ENCODE peak calls at places on chromosomes 12 and 14, in four cellular contexts. One of them, this sample, is unnamed.

GRCh38 chr12:103956515-103957027 is 9.1 kb upstream of the TDG start:
- DNase-seq in uterus: no peak
- DNase-seq in A549: no peak
- DNase-seq in GM06990: no peak
- DNase-seq in this sample: no peak

GRCh38 chr12:53973093-53974042 is at the start of gene HOXC11:
- DNase-seq in uterus: no peak
- DNase-seq in A549: no peak
- DNase-seq in GM06990: no peak
- DNase-seq in this sample: no peak

GRCh38 chr12:108461071-108461670 is 53.9 kb upstream of the FICD start:
- DNase-seq in uterus: no peak
- DNase-seq in A549: no peak
- DNase-seq in GM06990: no peak
- DNase-seq in this sample: no peak

GRCh38 chr14:91177073-91177796 is 63.4 kb downstream of the DGLUCY start:
- DNase-seq in uterus: peak; percentile 46
- DNase-seq in A549: peak; percentile 66
- DNase-seq in GM06990: no peak
- DNase-seq in this sample: peak; percentile 35

GRCh38 chr12:77947326-77947725 is 116.6 kb downstream of the NAV3 start:
- DNase-seq in uterus: no peak
- DNase-seq in A549: no peak
- DNase-seq in GM06990: no peak
- DNase-seq in this sample: no peak

GRCh38 chr12:27013606-27014084 is 539 bp downstream of the TM7SF3 start:
- DNase-seq in uterus: no peak
- DNase-seq in A549: peak; percentile 27
- DNase-seq in GM06990: no peak
- DNase-seq in this sample: no peak

GRCh38 chr14:32711103-32711680 is 227.5 kb upstream of the NPAS3 start:
- DNase-seq in uterus: no peak
- DNase-seq in A549: peak; percentile 26
- DNase-seq in GM06990: no peak
- DNase-seq in this sample: peak; percentile 18

GRCh38 chr12:58920102-58920955 is at the start of gene LRIG3:
- DNase-seq in uterus: peak; percentile 93
- DNase-seq in A549: peak; percentile 85
- DNase-seq in GM06990: peak; percentile 66
- DNase-seq in this sample: no peak

GRCh38 chr12:14664434-14665023 is 31.9 kb downstream of the GUCY2C start:
- DNase-seq in uterus: no peak
- DNase-seq in A549: peak; percentile 8
- DNase-seq in GM06990: no peak
- DNase-seq in this sample: no peak

GRCh38 chr12:56086096-56086495 is 6.1 kb downstream of the ERBB3 start:
- DNase-seq in uterus: no peak
- DNase-seq in A549: no peak
- DNase-seq in GM06990: no peak
- DNase-seq in this sample: no peak

GRCh38 chr12:1665366-1665765 is 25.5 kb upstream of the ADIPOR2 start:
- DNase-seq in uterus: no peak
- DNase-seq in A549: no peak
- DNase-seq in GM06990: no peak
- DNase-seq in this sample: no peak

GRCh38 chr12:126051611-126052107 is 986.4 kb downstream of the AACS start:
- DNase-seq in uterus: no peak
- DNase-seq in A549: no peak
- DNase-seq in GM06990: no peak
- DNase-seq in this sample: no peak

GRCh38 chr14:35747379-35747778 is 61.7 kb downstream of the RALGAPA1 start:
- DNase-seq in uterus: no peak
- DNase-seq in A549: no peak
- DNase-seq in GM06990: no peak
- DNase-seq in this sample: no peak

GRCh38 chr14:88746042-88746441 is 46.7 kb downstream of the EML5 start:
- DNase-seq in uterus: no peak
- DNase-seq in A549: no peak
- DNase-seq in GM06990: no peak
- DNase-seq in this sample: no peak

GRCh38 chr12:65500121-65500846 is 221.8 kb downstream of the MSRB3 start:
- DNase-seq in uterus: no peak
- DNase-seq in A549: no peak
- DNase-seq in GM06990: no peak
- DNase-seq in this sample: no peak

GRCh38 chr14:69997849-69998248 is 118.6 kb downstream of the SMOC1 start:
- DNase-seq in uterus: no peak
- DNase-seq in A549: peak; percentile 40
- DNase-seq in GM06990: no peak
- DNase-seq in this sample: no peak

GRCh38 chr14:53850714-53851296 is 105.8 kb downstream of the BMP4 start:
- DNase-seq in uterus: no peak
- DNase-seq in A549: peak; percentile 28
- DNase-seq in GM06990: no peak
- DNase-seq in this sample: no peak

GRCh38 chr12:76890407-76891143 is 11.8 kb upstream of the CSRP2 start:
- DNase-seq in uterus: no peak
- DNase-seq in A549: no peak
- DNase-seq in GM06990: no peak
- DNase-seq in this sample: no peak

GRCh38 chr14:45085004-45085403 is 1.1 kb downstream of the PRPF39 start:
- DNase-seq in uterus: no peak
- DNase-seq in A549: no peak
- DNase-seq in GM06990: no peak
- DNase-seq in this sample: no peak

DNA sequence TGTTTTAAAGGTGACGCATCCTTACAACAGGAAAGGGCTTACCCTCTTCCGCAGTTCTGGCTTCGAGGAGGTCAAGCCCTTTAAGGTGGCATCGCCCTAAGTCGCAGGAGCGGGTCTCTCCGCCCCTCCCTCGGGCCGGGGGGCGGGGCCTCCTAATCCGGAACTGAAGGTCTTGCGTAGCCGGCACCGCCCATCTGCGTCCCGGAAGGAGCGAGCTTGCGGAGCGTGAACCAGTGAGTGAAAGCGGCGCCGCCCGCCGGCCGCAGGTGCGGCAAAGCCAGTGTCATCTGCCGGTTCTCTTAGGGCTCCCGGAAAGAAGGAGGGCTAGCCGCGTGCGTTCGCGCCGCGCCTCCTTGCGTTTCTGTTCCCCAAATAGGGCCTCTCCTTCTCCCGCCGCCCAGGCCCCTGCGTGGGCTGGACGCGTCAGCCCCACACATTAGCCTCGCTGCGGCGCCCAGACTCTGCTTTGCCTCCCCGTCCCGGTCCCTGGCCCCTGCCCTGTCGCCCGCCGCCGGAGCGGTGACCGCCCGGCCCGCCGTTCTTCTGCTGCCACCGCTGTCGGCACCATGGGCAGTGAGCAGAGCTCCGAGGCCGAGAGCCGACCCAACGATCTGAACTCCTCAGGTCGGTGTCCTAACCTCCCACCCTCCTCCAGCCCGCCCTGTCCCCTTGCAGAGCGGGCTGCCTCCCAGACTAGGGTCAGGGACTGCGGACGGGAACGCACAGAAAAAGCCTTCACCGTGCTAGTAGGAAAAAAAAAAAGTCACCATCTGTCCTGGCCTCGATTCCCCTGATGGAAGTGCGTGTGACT is at the start of gene BORCS5:
- DNase-seq in uterus: peak; percentile 94
- DNase-seq in A549: peak; percentile 87
- DNase-seq in GM06990: peak; percentile 100
- DNase-seq in this sample: peak; percentile 98
- TF ChIP-seq CTCF in uterus: peak; percentile 30
- TF ChIP-seq CTCF in A549: peak; percentile 43
- TF ChIP-seq CTCF in GM06990: peak; percentile 23
- TF ChIP-seq CTCF in this sample: peak; percentile 21

GRCh38 chr14:61610900-61611299 is 84.4 kb upstream of the HIF1A start:
- DNase-seq in uterus: no peak
- DNase-seq in A549: no peak
- DNase-seq in GM06990: no peak
- DNase-seq in this sample: no peak
- H3K4me3 ChIP-seq in uterus: no peak overlapping the region
- H3K4me3 ChIP-seq in A549: no peak overlapping the region
- H3K4me3 ChIP-seq in GM06990: no peak overlapping the region
- H3K4me3 ChIP-seq in this sample: no peak overlapping the region

DNA sequence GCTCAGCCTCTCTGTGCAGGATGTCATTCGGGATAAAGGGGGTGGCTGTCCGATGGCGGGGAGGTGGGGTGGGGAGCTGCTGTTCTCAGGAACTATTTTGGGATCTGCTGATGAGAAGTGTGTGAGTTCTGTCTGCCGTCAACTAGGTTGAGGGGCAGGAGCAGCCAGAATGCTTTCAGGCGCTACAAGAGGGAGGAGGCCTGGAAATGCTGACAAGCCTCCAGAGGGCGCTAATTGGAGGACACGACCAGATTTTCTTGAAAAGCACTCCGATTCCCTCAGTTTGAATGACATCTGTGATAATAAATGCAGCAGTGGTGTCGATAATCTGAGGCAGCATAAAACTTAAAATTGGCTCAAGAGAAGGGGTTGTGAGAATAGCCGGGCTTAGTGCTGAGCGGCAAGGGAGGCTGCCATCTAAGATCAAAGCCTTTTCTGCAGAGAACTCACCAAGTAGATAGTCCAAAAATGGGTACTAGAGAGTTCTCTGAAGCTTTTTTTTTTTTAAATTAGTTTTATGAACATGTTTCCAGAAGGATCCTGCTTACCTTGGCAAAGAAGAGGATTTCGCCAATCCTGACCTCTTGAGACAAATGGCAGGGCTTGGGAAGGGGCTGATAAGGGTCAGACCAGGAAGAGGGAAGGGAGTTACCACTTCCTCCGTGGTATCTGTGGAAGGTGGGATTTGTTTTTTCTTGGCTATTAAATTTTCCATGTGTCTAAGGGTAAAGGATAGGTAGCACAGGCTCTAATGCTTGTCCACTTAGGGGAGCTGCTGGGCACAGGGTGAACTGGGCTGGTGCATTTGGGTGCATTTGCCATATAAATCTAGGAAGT is 94.4 kb downstream of the CRACR2A start:
- DNase-seq in uterus: no peak
- DNase-seq in A549: no peak
- DNase-seq in GM06990: no peak
- DNase-seq in this sample: no peak
- TF ChIP-seq CTCF in uterus: no peak
- TF ChIP-seq CTCF in A549: no peak
- TF ChIP-seq CTCF in GM06990: peak; percentile 64
- TF ChIP-seq CTCF in this sample: peak; percentile 69

GRCh38 chr14:51781352-51781751 is 79.1 kb upstream of the GNG2 start:
- DNase-seq in uterus: no peak
- DNase-seq in A549: no peak
- DNase-seq in GM06990: no peak
- DNase-seq in this sample: no peak

GRCh38 chr14:51780741-51781140 is 79.7 kb upstream of the GNG2 start:
- DNase-seq in uterus: no peak
- DNase-seq in A549: no peak
- DNase-seq in GM06990: no peak
- DNase-seq in this sample: no peak

GRCh38 chr14:51774209-51774608 is 86.2 kb upstream of the GNG2 start:
- DNase-seq in uterus: no peak
- DNase-seq in A549: no peak
- DNase-seq in GM06990: no peak
- DNase-seq in this sample: no peak

GRCh38 chr14:51780006-51780692 is 80.3 kb upstream of the GNG2 start:
- DNase-seq in uterus: peak; percentile 75
- DNase-seq in A549: peak; percentile 72
- DNase-seq in GM06990: peak; percentile 21
- DNase-seq in this sample: peak; percentile 16

DNA sequence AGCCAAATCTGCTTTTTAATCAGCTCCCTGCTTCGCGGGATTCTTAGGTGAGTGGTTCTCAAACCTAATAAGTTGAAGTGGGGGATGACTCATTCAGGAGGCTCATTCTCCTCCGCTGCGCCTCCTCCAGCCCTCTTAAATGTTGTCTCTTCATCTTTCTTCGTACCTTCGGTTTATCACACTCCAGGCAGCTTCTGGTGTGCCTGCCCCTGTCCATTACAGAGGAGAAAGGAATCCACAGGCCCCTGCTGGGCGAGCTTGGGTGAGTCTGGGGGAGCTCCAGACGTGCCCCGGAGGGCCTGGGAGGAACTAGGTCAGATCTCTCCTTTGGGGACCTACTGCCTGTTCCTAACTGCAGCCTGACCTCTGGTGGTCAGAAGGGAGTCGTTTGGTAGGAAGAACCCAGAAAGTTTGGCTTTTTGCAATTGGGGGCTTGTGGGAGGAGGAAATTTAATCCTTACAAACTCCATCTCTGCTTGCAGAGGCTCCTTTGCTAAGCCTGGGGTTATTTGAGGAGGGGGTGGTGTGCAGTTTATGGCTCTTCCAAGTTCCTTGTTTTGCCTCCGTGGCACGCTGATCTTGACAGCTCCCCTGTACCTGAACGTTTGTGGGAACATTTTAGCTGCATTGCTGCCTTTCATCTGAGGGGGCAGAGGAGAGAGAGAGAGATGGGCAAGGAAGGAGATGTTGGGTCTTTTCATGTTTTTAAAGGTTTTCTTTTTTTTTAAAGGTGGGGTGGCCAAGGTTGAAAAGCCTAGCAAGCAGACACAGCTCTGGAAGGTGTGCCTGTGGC is 84.1 kb upstream of the GNG2 start:
- DNase-seq in uterus: peak; percentile 74
- DNase-seq in A549: peak; percentile 75
- DNase-seq in GM06990: peak; percentile 15
- DNase-seq in this sample: peak; percentile 4
- H3K4me3 ChIP-seq in uterus: peak overlapping the region; percentile 32
- H3K4me3 ChIP-seq in A549: peak overlapping the region; percentile 37
- H3K4me3 ChIP-seq in GM06990: no peak overlapping the region
- H3K4me3 ChIP-seq in this sample: no peak overlapping the region

DNA sequence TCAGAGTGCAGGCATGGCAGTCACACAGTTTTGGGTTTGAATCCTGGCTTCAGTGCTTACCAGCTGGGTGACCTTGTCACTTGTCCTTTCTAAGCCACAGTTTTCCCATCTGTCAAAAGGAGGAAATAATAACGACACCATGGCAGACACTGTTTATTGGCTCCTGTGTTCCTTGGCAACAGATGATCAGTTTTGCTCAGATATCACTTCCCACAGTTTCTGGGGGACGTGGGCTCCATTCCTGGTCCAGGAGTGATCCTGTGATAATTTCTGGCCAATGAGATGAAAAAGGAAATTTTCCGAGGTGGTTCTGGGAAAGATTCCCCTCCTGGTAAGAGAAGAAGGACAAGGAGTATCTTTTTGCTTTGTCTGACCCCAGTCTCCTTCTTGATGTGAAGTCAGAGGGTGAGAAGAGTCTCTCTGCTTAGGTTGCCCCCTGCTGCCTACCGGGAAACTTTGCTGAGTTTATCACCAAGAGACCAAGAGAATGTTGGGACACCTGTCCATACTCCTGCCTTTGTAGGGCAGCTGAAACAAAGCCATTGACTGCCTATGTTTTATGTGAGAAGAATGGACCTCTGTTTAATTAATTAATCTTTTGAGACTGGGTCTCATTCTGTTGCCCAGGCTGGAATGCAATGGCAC is 178.9 kb upstream of the NRXN3 start:
- DNase-seq in uterus: no peak
- DNase-seq in A549: no peak
- DNase-seq in GM06990: no peak
- DNase-seq in this sample: no peak
- TF ChIP-seq CTCF in uterus: no peak
- TF ChIP-seq CTCF in A549: no peak
- TF ChIP-seq CTCF in GM06990: peak; percentile 26
- TF ChIP-seq CTCF in this sample: peak; percentile 29

GRCh38 chr12:128969480-128970055 is 116.3 kb downstream of the GLT1D1 start:
- DNase-seq in uterus: no peak
- DNase-seq in A549: peak; percentile 10
- DNase-seq in GM06990: peak; percentile 47
- DNase-seq in this sample: no peak
- H3K4me3 ChIP-seq in uterus: no peak overlapping the region
- H3K4me3 ChIP-seq in A549: no peak overlapping the region
- H3K4me3 ChIP-seq in GM06990: no peak overlapping the region
- H3K4me3 ChIP-seq in this sample: no peak overlapping the region

GRCh38 chr14:102088012-102088792 is 1.4 kb upstream of the HSP90AA1 start:
- DNase-seq in uterus: peak; percentile 37
- DNase-seq in A549: no peak
- DNase-seq in GM06990: peak; percentile 80
- DNase-seq in this sample: no peak
- TF ChIP-seq CTCF in uterus: no peak
- TF ChIP-seq CTCF in A549: no peak
- TF ChIP-seq CTCF in GM06990: no peak
- TF ChIP-seq CTCF in this sample: no peak

This sample was measured in GM12864.